ENCODE peak calls at places on chromosomes 12 and 14, in nine cellular contexts. One of them, this sample, is unnamed.

GRCh38 chr14:96263347-96264199 is 7.6 kb downstream of the BDKRB1 start:
- DNase-seq in endodermal cell: no peak
- DNase-seq in GM23248: no peak
- DNase-seq in CD8-positive, alpha-beta memory T cell: no peak
- DNase-seq in A673: no peak
- DNase-seq in aorta: no peak
- DNase-seq in mammary epithelial cell: no peak
- DNase-seq in heart right ventricle: no peak
- DNase-seq in body of pancreas: no peak
- DNase-seq in this sample: no peak

GRCh38 chr12:53736602-53737493 is 9.6 kb upstream of the CALCOCO1 start:
- DNase-seq in endodermal cell: no peak
- DNase-seq in GM23248: no peak
- DNase-seq in CD8-positive, alpha-beta memory T cell: no peak
- DNase-seq in A673: peak; percentile 86
- DNase-seq in aorta: no peak
- DNase-seq in mammary epithelial cell: no peak
- DNase-seq in heart right ventricle: no peak
- DNase-seq in body of pancreas: no peak
- DNase-seq in this sample: no peak

GRCh38 chr12:24562761-24563392 is 386.0 kb downstream of the BCAT1 start:
- DNase-seq in endodermal cell: peak; percentile 89
- DNase-seq in GM23248: peak; percentile 40
- DNase-seq in CD8-positive, alpha-beta memory T cell: no peak
- DNase-seq in A673: peak; percentile 65
- DNase-seq in aorta: peak; percentile 84
- DNase-seq in mammary epithelial cell: peak; percentile 32
- DNase-seq in heart right ventricle: peak; percentile 40
- DNase-seq in body of pancreas: peak; percentile 17
- DNase-seq in this sample: peak; percentile 73

GRCh38 chr14:104109731-104110361 is 24.3 kb downstream of the ASPG start:
- DNase-seq in endodermal cell: peak; percentile 43
- DNase-seq in GM23248: no peak
- DNase-seq in CD8-positive, alpha-beta memory T cell: no peak
- DNase-seq in A673: no peak
- DNase-seq in aorta: peak; percentile 66
- DNase-seq in mammary epithelial cell: no peak
- DNase-seq in heart right ventricle: peak; percentile 8
- DNase-seq in body of pancreas: peak; percentile 9
- DNase-seq in this sample: peak; percentile 61

GRCh38 chr12:11840350-11840749 is 190.9 kb downstream of the ETV6 start:
- DNase-seq in endodermal cell: peak; percentile 30
- DNase-seq in GM23248: no peak
- DNase-seq in CD8-positive, alpha-beta memory T cell: no peak
- DNase-seq in A673: no peak
- DNase-seq in aorta: no peak
- DNase-seq in mammary epithelial cell: no peak
- DNase-seq in heart right ventricle: no peak
- DNase-seq in body of pancreas: no peak
- DNase-seq in this sample: no peak

GRCh38 chr12:82835217-82835616 is 148.5 kb downstream of the TMTC2 start:
- DNase-seq in endodermal cell: no peak
- DNase-seq in GM23248: peak; percentile 79
- DNase-seq in CD8-positive, alpha-beta memory T cell: no peak
- DNase-seq in A673: no peak
- DNase-seq in aorta: no peak
- DNase-seq in mammary epithelial cell: peak; percentile 19
- DNase-seq in heart right ventricle: no peak
- DNase-seq in body of pancreas: no peak
- DNase-seq in this sample: no peak

GRCh38 chr12:43826681-43827458 is 9.0 kb upstream of the TMEM117 start:
- DNase-seq in endodermal cell: no peak
- DNase-seq in GM23248: no peak
- DNase-seq in CD8-positive, alpha-beta memory T cell: no peak
- DNase-seq in A673: no peak
- DNase-seq in aorta: no peak
- DNase-seq in mammary epithelial cell: no peak
- DNase-seq in heart right ventricle: no peak
- DNase-seq in body of pancreas: no peak
- DNase-seq in this sample: no peak

GRCh38 chr12:58922849-58923248 is 2.5 kb upstream of the LRIG3 start:
- DNase-seq in endodermal cell: peak; percentile 48
- DNase-seq in GM23248: peak; percentile 47
- DNase-seq in CD8-positive, alpha-beta memory T cell: no peak
- DNase-seq in A673: no peak
- DNase-seq in aorta: no peak
- DNase-seq in mammary epithelial cell: no peak
- DNase-seq in heart right ventricle: no peak
- DNase-seq in body of pancreas: no peak
- DNase-seq in this sample: no peak

GRCh38 chr14:28756896-28757570 is 9.6 kb upstream of the FOXG1 start:
- DNase-seq in endodermal cell: peak; percentile 82
- DNase-seq in GM23248: peak; percentile 77
- DNase-seq in CD8-positive, alpha-beta memory T cell: no peak
- DNase-seq in A673: peak; percentile 68
- DNase-seq in aorta: no peak
- DNase-seq in mammary epithelial cell: peak; percentile 37
- DNase-seq in heart right ventricle: no peak
- DNase-seq in body of pancreas: peak; percentile 26
- DNase-seq in this sample: no peak

GRCh38 chr12:123532021-123532420 is 1.5 kb downstream of the RILPL1 start:
- DNase-seq in endodermal cell: peak; percentile 62
- DNase-seq in GM23248: peak; percentile 43
- DNase-seq in CD8-positive, alpha-beta memory T cell: no peak
- DNase-seq in A673: no peak
- DNase-seq in aorta: no peak
- DNase-seq in mammary epithelial cell: peak; percentile 41
- DNase-seq in heart right ventricle: no peak
- DNase-seq in body of pancreas: no peak
- DNase-seq in this sample: no peak

GRCh38 chr14:100320157-100320856 is 2.8 kb upstream of the SLC25A47 start:
- DNase-seq in endodermal cell: no peak
- DNase-seq in GM23248: no peak
- DNase-seq in CD8-positive, alpha-beta memory T cell: no peak
- DNase-seq in A673: no peak
- DNase-seq in aorta: no peak
- DNase-seq in mammary epithelial cell: peak; percentile 57
- DNase-seq in heart right ventricle: no peak
- DNase-seq in body of pancreas: no peak
- DNase-seq in this sample: no peak

GRCh38 chr14:20412422-20412821 is 879 bp downstream of the TEP1 start:
- DNase-seq in endodermal cell: no peak
- DNase-seq in GM23248: peak; percentile 29
- DNase-seq in CD8-positive, alpha-beta memory T cell: no peak
- DNase-seq in A673: peak; percentile 7
- DNase-seq in aorta: no peak
- DNase-seq in mammary epithelial cell: peak; percentile 4
- DNase-seq in heart right ventricle: no peak
- DNase-seq in body of pancreas: no peak
- DNase-seq in this sample: no peak

GRCh38 chr14:91063119-91063518 is 2.7 kb upstream of the RPS6KA5 start:
- DNase-seq in endodermal cell: no peak
- DNase-seq in GM23248: peak; percentile 2
- DNase-seq in CD8-positive, alpha-beta memory T cell: no peak
- DNase-seq in A673: no peak
- DNase-seq in aorta: no peak
- DNase-seq in mammary epithelial cell: peak; percentile 19
- DNase-seq in heart right ventricle: no peak
- DNase-seq in body of pancreas: no peak
- DNase-seq in this sample: no peak

GRCh38 chr12:3885179-3886094 is 12.2 kb upstream of the PARP11 start:
- DNase-seq in endodermal cell: peak; percentile 66
- DNase-seq in GM23248: peak; percentile 73
- DNase-seq in CD8-positive, alpha-beta memory T cell: no peak
- DNase-seq in A673: peak; percentile 53
- DNase-seq in aorta: no peak
- DNase-seq in mammary epithelial cell: peak; percentile 22
- DNase-seq in heart right ventricle: no peak
- DNase-seq in body of pancreas: no peak
- DNase-seq in this sample: no peak

GRCh38 chr12:3882396-3882795 is 9.2 kb upstream of the PARP11 start:
- DNase-seq in endodermal cell: no peak
- DNase-seq in GM23248: no peak
- DNase-seq in CD8-positive, alpha-beta memory T cell: no peak
- DNase-seq in A673: no peak
- DNase-seq in aorta: no peak
- DNase-seq in mammary epithelial cell: no peak
- DNase-seq in heart right ventricle: no peak
- DNase-seq in body of pancreas: no peak
- DNase-seq in this sample: no peak

GRCh38 chr12:3882896-3883564 is 9.8 kb upstream of the PARP11 start:
- DNase-seq in endodermal cell: no peak
- DNase-seq in GM23248: peak; percentile 19
- DNase-seq in CD8-positive, alpha-beta memory T cell: no peak
- DNase-seq in A673: peak; percentile 21
- DNase-seq in aorta: no peak
- DNase-seq in mammary epithelial cell: peak; percentile 26
- DNase-seq in heart right ventricle: no peak
- DNase-seq in body of pancreas: no peak
- DNase-seq in this sample: no peak

GRCh38 chr12:3884671-3885070 is 11.5 kb upstream of the PARP11 start:
- DNase-seq in endodermal cell: peak; percentile 57
- DNase-seq in GM23248: no peak
- DNase-seq in CD8-positive, alpha-beta memory T cell: no peak
- DNase-seq in A673: no peak
- DNase-seq in aorta: no peak
- DNase-seq in mammary epithelial cell: no peak
- DNase-seq in heart right ventricle: no peak
- DNase-seq in body of pancreas: no peak
- DNase-seq in this sample: no peak

GRCh38 chr12:3881208-3881980 is 8.2 kb upstream of the PARP11 start:
- DNase-seq in endodermal cell: peak; percentile 87
- DNase-seq in GM23248: no peak
- DNase-seq in CD8-positive, alpha-beta memory T cell: no peak
- DNase-seq in A673: no peak
- DNase-seq in aorta: no peak
- DNase-seq in mammary epithelial cell: no peak
- DNase-seq in heart right ventricle: no peak
- DNase-seq in body of pancreas: no peak
- DNase-seq in this sample: no peak
- H3K27me3 ChIP-seq in endodermal cell: no peaks in the 10 kb centered on the region
- H3K27me3 ChIP-seq in GM23248: peaks cover 30% of the 10 kb centered on the region
- H3K27me3 ChIP-seq in CD8-positive, alpha-beta memory T cell: no peaks in the 10 kb centered on the region
- H3K27me3 ChIP-seq in A673: peaks cover 11% of the 10 kb centered on the region
- H3K27me3 ChIP-seq in aorta: no peaks in the 10 kb centered on the region
- H3K27me3 ChIP-seq in mammary epithelial cell: peaks cover 3% of the 10 kb centered on the region
- H3K27me3 ChIP-seq in heart right ventricle: peaks cover 25% of the 10 kb centered on the region
- H3K27me3 ChIP-seq in body of pancreas: no peaks in the 10 kb centered on the region
- H3K27me3 ChIP-seq in this sample: peaks cover 20% of the 10 kb centered on the region

DNA sequence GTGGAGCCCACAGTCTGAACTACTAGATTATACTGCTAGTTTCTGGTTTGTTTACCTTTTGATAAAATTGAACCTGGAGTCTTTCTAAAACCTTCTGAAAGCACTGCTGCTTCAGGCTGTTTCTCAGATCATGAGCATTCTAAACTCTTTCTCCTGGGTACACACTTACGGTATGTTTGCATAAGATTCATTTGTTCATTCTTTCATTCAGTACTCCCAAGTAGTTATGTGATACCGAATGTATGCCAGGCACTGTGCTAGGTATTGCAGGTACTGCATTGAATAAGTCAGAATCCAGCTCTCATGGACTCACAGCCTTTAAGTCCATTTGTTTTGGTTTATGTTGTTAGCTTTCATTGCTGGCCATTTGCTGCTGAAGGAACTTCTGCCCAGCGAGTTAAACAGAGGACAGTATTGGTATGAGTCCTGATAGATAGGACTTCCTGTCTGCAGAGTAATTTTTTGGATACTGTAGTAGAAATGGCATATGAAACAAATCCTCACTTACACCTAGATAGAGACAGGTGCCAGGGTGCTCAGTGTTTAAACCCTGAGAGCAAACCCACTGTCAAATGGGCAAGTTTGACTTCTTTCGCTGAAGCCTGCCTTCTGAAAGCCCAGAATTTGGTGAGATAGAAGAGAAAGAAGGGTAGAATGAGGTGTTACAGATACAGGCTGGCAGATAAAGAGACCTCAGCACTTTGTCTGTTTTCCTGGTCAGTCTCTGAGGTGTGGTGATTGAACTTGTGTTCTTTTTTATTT is 2.1 kb downstream of the SUSD6 start:
- DNase-seq in endodermal cell: no peak
- DNase-seq in GM23248: no peak
- DNase-seq in CD8-positive, alpha-beta memory T cell: no peak
- DNase-seq in A673: no peak
- DNase-seq in aorta: no peak
- DNase-seq in mammary epithelial cell: no peak
- DNase-seq in heart right ventricle: no peak
- DNase-seq in body of pancreas: no peak
- DNase-seq in this sample: no peak
- H3K4me3 ChIP-seq in endodermal cell: peak overlapping the region; percentile 95
- H3K4me3 ChIP-seq in GM23248: peak overlapping the region; percentile 100
- H3K4me3 ChIP-seq in CD8-positive, alpha-beta memory T cell: peak overlapping the region; percentile 78
- H3K4me3 ChIP-seq in A673: peak overlapping the region; percentile 60
- H3K4me3 ChIP-seq in aorta: no peak overlapping the region
- H3K4me3 ChIP-seq in mammary epithelial cell: peak overlapping the region; percentile 82
- H3K4me3 ChIP-seq in heart right ventricle: peak overlapping the region; percentile 75
- H3K4me3 ChIP-seq in body of pancreas: no peak overlapping the region
- H3K4me3 ChIP-seq in this sample: peak overlapping the region; percentile 81

GRCh38 chr14:50839696-50840095 is 8.7 kb upstream of the NIN start:
- DNase-seq in endodermal cell: no peak
- DNase-seq in GM23248: no peak
- DNase-seq in CD8-positive, alpha-beta memory T cell: no peak
- DNase-seq in A673: no peak
- DNase-seq in aorta: no peak
- DNase-seq in mammary epithelial cell: no peak
- DNase-seq in heart right ventricle: no peak
- DNase-seq in body of pancreas: no peak
- DNase-seq in this sample: no peak
- H3K27ac ChIP-seq in endodermal cell: no peak overlapping the region
- H3K27ac ChIP-seq in GM23248: no peak overlapping the region
- H3K27ac ChIP-seq in CD8-positive, alpha-beta memory T cell: no peak overlapping the region
- H3K27ac ChIP-seq in A673: no peak overlapping the region
- H3K27ac ChIP-seq in aorta: no peak overlapping the region
- H3K27ac ChIP-seq in mammary epithelial cell: no peak overlapping the region
- H3K27ac ChIP-seq in heart right ventricle: no peak overlapping the region
- H3K27ac ChIP-seq in body of pancreas: no peak overlapping the region
- H3K27ac ChIP-seq in this sample: no peak overlapping the region

DNA sequence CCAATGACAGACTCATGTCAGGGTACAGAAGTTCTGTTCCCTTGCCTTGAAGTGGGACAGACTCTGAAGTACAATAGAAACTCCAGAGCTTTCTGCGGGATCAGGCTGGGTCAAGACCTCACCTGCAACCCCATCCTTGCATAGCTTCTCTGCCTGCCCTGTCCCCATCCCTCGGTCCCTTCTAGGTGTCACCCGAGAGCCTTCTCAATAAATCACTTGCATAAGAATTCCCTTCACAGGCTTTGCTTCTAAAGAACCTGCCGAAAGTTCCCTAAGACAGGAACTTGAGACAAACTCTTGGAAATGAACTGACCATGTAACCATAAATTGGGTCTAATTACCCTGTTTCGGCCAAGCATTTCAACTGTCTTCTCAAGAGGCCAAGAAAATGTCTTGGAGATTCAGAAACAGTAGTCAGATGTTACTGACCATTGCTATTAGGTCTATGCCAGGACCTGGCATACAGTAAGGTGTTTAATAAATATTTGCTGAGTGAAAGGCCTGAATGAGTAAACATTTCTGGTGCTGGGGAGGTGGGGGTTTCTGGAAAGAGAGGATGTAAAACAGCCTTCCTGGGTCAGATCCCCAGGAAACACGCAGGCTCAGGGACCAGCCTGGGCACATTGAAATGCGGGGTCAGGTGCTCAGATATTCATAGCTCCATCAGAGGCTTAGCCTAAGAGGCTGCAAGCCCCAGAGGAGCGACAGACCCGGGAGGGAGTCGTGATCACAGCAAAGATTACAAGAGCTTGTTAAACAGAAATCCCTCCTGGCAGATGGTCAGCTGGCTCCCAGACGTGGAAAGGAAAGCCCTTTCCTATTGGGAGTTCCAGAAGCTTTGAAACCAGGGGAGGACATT is 226.2 kb upstream of the LHX5 start:
- DNase-seq in endodermal cell: peak; percentile 78
- DNase-seq in GM23248: no peak
- DNase-seq in CD8-positive, alpha-beta memory T cell: no peak
- DNase-seq in A673: no peak
- DNase-seq in aorta: no peak
- DNase-seq in mammary epithelial cell: no peak
- DNase-seq in heart right ventricle: no peak
- DNase-seq in body of pancreas: no peak
- DNase-seq in this sample: no peak
- H3K27me3 ChIP-seq in endodermal cell: no peaks in the 10 kb centered on the region
- H3K27me3 ChIP-seq in GM23248: peaks cover 13% of the 10 kb centered on the region
- H3K27me3 ChIP-seq in CD8-positive, alpha-beta memory T cell: no peaks in the 10 kb centered on the region
- H3K27me3 ChIP-seq in A673: peaks cover 5% of the 10 kb centered on the region
- H3K27me3 ChIP-seq in aorta: no peaks in the 10 kb centered on the region
- H3K27me3 ChIP-seq in mammary epithelial cell: no peaks in the 10 kb centered on the region
- H3K27me3 ChIP-seq in heart right ventricle: peaks cover 76% of the 10 kb centered on the region
- H3K27me3 ChIP-seq in body of pancreas: no peaks in the 10 kb centered on the region
- H3K27me3 ChIP-seq in this sample: peaks cover 14% of the 10 kb centered on the region

This sample was measured in upper lobe of right lung.